ENCODE peak calls at places on chromosomes 6 and 20, in seven cellular contexts. U, A, S, L, N, C and H are unnamed samples.

GRCh38 chr6:169805242-169805838 is 53.9 kb downstream of the ERMARD start:
- DNase-seq in U (no peak), A (no peak), S (no peak), L (no peak), N (no peak), C (no peak), H (no peak)

GRCh38 chr6:47352966-47353365 is 43.3 kb upstream of the TNFRSF21 start:
- DNase-seq in U (no peak), A (no peak), S (no peak), L (no peak), N (no peak), C (no peak), H (no peak)

GRCh38 chr6:163248051-163248450 is 166.5 kb upstream of the QKI start:
- DNase-seq in U (no peak), A (no peak), S (no peak), L (no peak), N (no peak), C (no peak), H (no peak)

GRCh38 chr6:37353761-37354525 is at the start of gene RNF8:
- DNase-seq in U (peak), A (peak), S (peak), L (peak), N (peak), C (peak), H (peak)

GRCh38 chr20:59640267-59640666 is 35.9 kb downstream of the PHACTR3 start:
- DNase-seq in U (no peak), A (no peak), S (no peak), L (peak), N (no peak), C (no peak), H (no peak)

GRCh38 chr6:1621328-1621701 is 11.6 kb downstream of the FOXC1 start:
- DNase-seq in U (no peak), A (no peak), S (no peak), L (no peak), N (no peak), C (no peak), H (peak)

GRCh38 chr6:151063339-151063738 is 176.4 kb upstream of the AKAP12 start:
- DNase-seq in U (no peak), A (no peak), S (no peak), L (no peak), N (no peak), C (peak), H (no peak)

GRCh38 chr6:128363424-128363823 is 157.0 kb downstream of the PTPRK start:
- DNase-seq in U (no peak), A (no peak), S (no peak), L (no peak), N (no peak), C (no peak), H (no peak)

GRCh38 chr6:107823047-107823557 is 1.0 kb downstream of the SCML4 start:
- DNase-seq in U (no peak), A (peak), S (no peak), L (peak), N (peak), C (no peak), H (no peak)

GRCh38 chr6:68026483-68026882 is 608.6 kb upstream of the ADGRB3 start:
- DNase-seq in U (no peak), A (no peak), S (no peak), L (no peak), N (no peak), C (no peak), H (no peak)

GRCh38 chr6:17431581-17431980 is 38.2 kb downstream of the CAP2 start:
- DNase-seq in U (no peak), A (no peak), S (no peak), L (no peak), N (no peak), C (no peak), H (no peak)

GRCh38 chr6:5143625-5144311 is 58.6 kb downstream of the PPP1R3G start:
- DNase-seq in U (no peak), A (peak), S (peak), L (peak), N (peak), C (peak), H (no peak)

GRCh38 chr6:22239261-22239660 is 57.6 kb downstream of the PRL start:
- DNase-seq in U (no peak), A (no peak), S (no peak), L (no peak), N (no peak), C (no peak), H (no peak)

GRCh38 chr6:33722103-33722646 is 10.7 kb upstream of the UQCC2 start:
- DNase-seq in U (no peak), A (no peak), S (peak), L (no peak), N (no peak), C (no peak), H (no peak)